ENCODE peak calls at places on chromosomes 4 and X, in six cellular contexts. C is dorsolateral prefrontal cortex, U is Peyer's patch, F is HepG2, H is nephron progenitor cell, R is lower leg skin. Y is an unnamed sample.

GRCh38 chr4:79160962-79161361 is 164.9 kb downstream of the NAA11 start:
- DNase-seq in C (no peak), U (no peak), F (no peak), H (no peak), R (no peak), Y (no peak)

GRCh38 chrX:43500996-43501694 is 155.0 kb upstream of the MAOA start:
- DNase-seq in C (no peak), U (no peak), F (no peak), H (no peak), R (no peak), Y (no peak)

GRCh38 chr4:87211249-87211952 is 9.0 kb downstream of the KLHL8 start:
- DNase-seq in C (no peak), U (no peak), F (no peak), H (no peak), R (no peak), Y (no peak)

GRCh38 chrX:37711991-37712390 is 26.4 kb downstream of the XK start:
- DNase-seq in C (no peak), U (no peak), F (no peak), H (no peak), R (no peak), Y (no peak)

GRCh38 chr4:25090516-25090915 is 59.8 kb upstream of the LGI2 start:
- DNase-seq in C (no peak), U (no peak), F (no peak), H (no peak), R (no peak), Y (no peak)

GRCh38 chrX:103056902-103057301 is 7.1 kb downstream of the BEX1 start:
- DNase-seq in C (no peak), U (no peak), F (peak; percentile 71), H (no peak), R (no peak), Y (no peak)

GRCh38 chrX:47662144-47662657 is 3.2 kb upstream of the UXT start:
- DNase-seq in C (no peak), U (no peak), F (no peak), H (no peak), R (no peak), Y (no peak)

GRCh38 chr4:151173751-151174325 is 74.4 kb downstream of the RPS3A start:
- DNase-seq in C (no peak), U (peak; percentile 51), F (no peak), H (no peak), R (peak; percentile 89), Y (no peak)

GRCh38 chr4:29052266-29052665 is 1667.9 kb upstream of the PCDH7 start:
- DNase-seq in C (no peak), U (no peak), F (no peak), H (no peak), R (no peak), Y (no peak)

GRCh38 chr4:15295421-15296162 is 132.2 kb upstream of the C1QTNF7 start:
- DNase-seq in C (no peak), U (no peak), F (no peak), H (no peak), R (no peak), Y (no peak)

GRCh38 chr4:153153339-153153851 is 50.8 kb upstream of the TRIM2 start:
- DNase-seq in C (peak; percentile 68), U (peak; percentile 72), F (no peak), H (peak; percentile 71), R (peak; percentile 90), Y (peak; percentile 83)

GRCh38 chr4:184751585-184751956 is 17.7 kb upstream of the CENPU start:
- DNase-seq in C (no peak), U (no peak), F (no peak), H (no peak), R (no peak), Y (no peak)

GRCh38 chr4:57023104-57023503 is 44.4 kb downstream of the POLR2B start:
- DNase-seq in C (no peak), U (no peak), F (no peak), H (no peak), R (no peak), Y (no peak)

GRCh38 chr4:5815641-5816040 is 77.2 kb downstream of the CRMP1 start:
- DNase-seq in C (no peak), U (peak; percentile 13), F (no peak), H (no peak), R (no peak), Y (no peak)

GRCh38 chr4:5814421-5814820 is 78.5 kb downstream of the CRMP1 start:
- DNase-seq in C (no peak), U (peak; percentile 40), F (no peak), H (no peak), R (no peak), Y (no peak)

GRCh38 chr4:5813882-5814255 is 79.0 kb downstream of the CRMP1 start:
- DNase-seq in C (no peak), U (peak; percentile 37), F (no peak), H (no peak), R (no peak), Y (no peak)

GRCh38 chr4:5816101-5816500 is 76.8 kb downstream of the CRMP1 start:
- DNase-seq in C (no peak), U (peak; percentile 31), F (no peak), H (no peak), R (no peak), Y (no peak)

GRCh38 chr4:5816851-5817375 is 76.0 kb downstream of the CRMP1 start:
- DNase-seq in C (no peak), U (peak; percentile 33), F (no peak), H (no peak), R (no peak), Y (no peak)
- TF ChIP-seq CTCF in C (no peak), U (no peak), F (no peak), H (no peak), R (no peak), Y (no peak)

GRCh38 chrX:122092978-122093377 is 1045.6 kb downstream of the GLUD2 start:
- DNase-seq in C (no peak), U (no peak), F (no peak), H (no peak), R (no peak), Y (no peak)
- TF ChIP-seq CTCF in C (no peak), U (no peak), F (no peak), H (no peak), R (no peak), Y (peak; percentile 51)

GRCh38 chrX:63508668-63509067 is 157.5 kb upstream of the SPIN4 start:
- DNase-seq in C (no peak), U (no peak), F (no peak), H (no peak), R (no peak), Y (no peak)

GRCh38 chrX:63511361-63511760 is 160.2 kb upstream of the SPIN4 start:
- DNase-seq in C (no peak), U (no peak), F (no peak), H (no peak), R (no peak), Y (no peak)

GRCh38 chrX:63503541-63503940 is 152.4 kb upstream of the SPIN4 start:
- DNase-seq in C (no peak), U (no peak), F (no peak), H (no peak), R (no peak), Y (no peak)

DNA sequence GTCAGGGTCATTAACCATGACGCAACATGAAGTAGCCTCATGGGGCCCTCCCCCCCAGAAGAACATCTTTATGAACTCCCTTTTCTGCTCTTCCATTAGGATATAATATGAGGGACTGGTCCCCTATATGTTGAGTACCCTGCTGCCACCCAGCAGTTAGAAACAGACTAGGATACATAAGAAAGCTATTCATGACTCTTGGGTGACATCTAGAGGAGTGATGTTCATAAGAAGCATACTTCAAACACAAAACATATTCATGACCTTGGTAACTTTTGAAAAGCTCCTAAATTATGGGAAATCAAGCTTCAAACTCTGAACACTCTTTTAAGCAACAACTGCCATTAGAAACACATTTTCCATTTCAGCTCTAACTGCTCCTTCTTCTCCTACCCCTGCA is 155.2 kb upstream of the SPIN4 start:
- DNase-seq in C (no peak), U (no peak), F (peak; percentile 15), H (no peak), R (no peak), Y (no peak)
- TF ChIP-seq CTCF in C (peak; percentile 52), U (no peak), F (peak; percentile 53), H (peak; percentile 16), R (no peak), Y (no peak)

GRCh38 chr4:70940134-70940533 is 38.0 kb downstream of the MOB1B start:
- DNase-seq in C (no peak), U (no peak), F (no peak), H (no peak), R (no peak), Y (no peak)
- TF ChIP-seq CTCF in C (no peak), U (no peak), F (no peak), H (no peak), R (no peak), Y (no peak)

GRCh38 chr4:138861130-138861529 is 154.5 kb upstream of the NOCT start:
- DNase-seq in C (no peak), U (no peak), F (no peak), H (no peak), R (no peak), Y (no peak)
- TF ChIP-seq CTCF in C (no peak), U (no peak), F (no peak), H (no peak), R (no peak), Y (no peak)

GRCh38 chr4:1636490-1637211 is 47.5 kb downstream of the FAM53A start:
- DNase-seq in C (no peak), U (no peak), F (no peak), H (no peak), R (no peak), Y (no peak)
- TF ChIP-seq CTCF in C (no peak), U (no peak), F (no peak), H (no peak), R (no peak), Y (no peak)

GRCh38 chr4:128220286-128221235 is 67.1 kb downstream of the PGRMC2 start:
- DNase-seq in C (no peak), U (no peak), F (peak; percentile 11), H (no peak), R (no peak), Y (no peak)
- TF ChIP-seq CTCF in C (peak; percentile 58), U (no peak), F (peak; percentile 14), H (no peak), R (no peak), Y (peak; percentile 48)

GRCh38 chr4:141220655-141221605 is at the start of gene ZNF330:
- DNase-seq in C (peak; percentile 93), U (peak; percentile 96), F (peak; percentile 68), H (peak; percentile 95), R (peak; percentile 98), Y (peak; percentile 95)
- TF ChIP-seq CTCF in C (peak; percentile 39), U (no peak), F (peak; percentile 46), H (no peak), R (no peak), Y (no peak)

DNA sequence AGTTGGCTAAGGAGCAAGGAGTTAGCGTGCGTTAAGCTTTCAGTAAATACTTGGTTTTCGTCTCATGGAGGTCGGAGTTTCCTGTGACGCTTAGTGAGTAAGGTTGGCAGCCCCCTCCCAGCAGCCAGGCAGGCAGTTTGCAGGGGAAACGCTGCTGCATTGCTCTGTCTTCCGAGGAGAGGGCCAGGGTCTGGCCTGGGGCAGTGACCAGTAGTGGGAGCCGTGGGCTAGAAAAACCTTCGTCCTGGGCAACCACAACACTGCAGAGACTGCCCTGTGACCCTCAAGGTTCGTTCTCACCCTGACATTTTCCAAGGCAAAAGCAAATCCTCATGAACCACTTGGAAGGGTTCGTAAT is 432 bp downstream of the TMEM175 start:
- DNase-seq in C (no peak), U (peak; percentile 51), F (peak; percentile 32), H (peak; percentile 34), R (no peak), Y (peak; percentile 49)
- TF ChIP-seq CTCF in C (no peak), U (no peak), F (peak; percentile 75), H (no peak), R (no peak), Y (no peak)